ENCODE peak calls at places on chromosomes 2 and 18, in nine cellular contexts. D is IMR-90, N is thyroid gland, W is endothelial cell of umbilical vein, L is Peyer's patch, V is A549, M is tibial nerve, U is stomach, R is ovary. Z is an unnamed sample.

GRCh38 chr2:225334524-225334923 is 65.0 kb upstream of the NYAP2 start:
- DNase-seq in M (no peak), L (no peak), D (no peak), W (no peak), U (no peak), N (no peak), R (no peak), V (no peak), Z (no peak)

GRCh38 chr2:67561411-67561965 is 164.4 kb downstream of the ETAA1 start:
- DNase-seq in W (peak; percentile 95), V (peak; percentile 75), U (peak; percentile 66), L (no peak), D (peak; percentile 81), M (no peak), N (no peak), R (peak; percentile 38), Z (no peak)

GRCh38 chr2:37571571-37572136 is 99.8 kb downstream of the CDC42EP3 start:
- DNase-seq in L (no peak), V (no peak), D (no peak), R (no peak), W (no peak), M (no peak), N (no peak), U (no peak), Z (no peak)

GRCh38 chr2:44342854-44343253 is 18.4 kb downstream of the PREPL start:
- DNase-seq in N (no peak), V (peak; percentile 28), L (no peak), W (peak; percentile 20), D (peak; percentile 7), U (no peak), R (no peak), M (no peak), Z (no peak)

GRCh38 chr18:5979176-5979888 is 84.0 kb upstream of the TMEM200C start:
- DNase-seq in R (no peak), V (no peak), D (no peak), W (no peak), L (no peak), M (no peak), N (no peak), U (no peak), Z (no peak)

GRCh38 chr18:22348521-22349316 is 69.0 kb downstream of the CTAGE1 start:
- DNase-seq in V (no peak), U (peak; percentile 60), D (peak; percentile 42), L (peak; percentile 74), N (peak; percentile 67), M (no peak), W (peak; percentile 56), R (peak; percentile 92), Z (peak; percentile 81)

GRCh38 chr2:43073373-43073772 is 153.0 kb downstream of the ZFP36L2 start:
- DNase-seq in L (peak; percentile 59), R (no peak), N (no peak), U (no peak), W (no peak), D (peak; percentile 36), M (no peak), V (no peak), Z (peak; percentile 70)

GRCh38 chr2:126543081-126543480 is 112.9 kb upstream of the GYPC start:
- DNase-seq in M (no peak), L (no peak), D (no peak), U (no peak), V (no peak), R (no peak), W (no peak), N (no peak), Z (no peak)

GRCh38 chr2:136527560-136527959 is 237.8 kb upstream of the THSD7B start:
- DNase-seq in L (no peak), U (no peak), N (no peak), M (no peak), R (no peak), D (no peak), V (no peak), W (no peak), Z (no peak)

GRCh38 chr2:166700079-166700478 is 188.2 kb upstream of the XIRP2 start:
- DNase-seq in V (no peak), D (peak; percentile 52), U (no peak), L (no peak), W (no peak), N (no peak), M (no peak), R (no peak), Z (no peak)

GRCh38 chr2:218257390-218257981 is 3.3 kb upstream of the GPBAR1 start:
- DNase-seq in N (no peak), R (peak; percentile 37), D (no peak), M (no peak), U (no peak), V (no peak), W (peak; percentile 24), L (peak; percentile 70), Z (no peak)

GRCh38 chr2:71575966-71576365 is 122.6 kb downstream of the DYSF start:
- DNase-seq in N (no peak), W (no peak), M (no peak), U (no peak), V (no peak), L (no peak), D (no peak), R (no peak), Z (no peak)

DNA sequence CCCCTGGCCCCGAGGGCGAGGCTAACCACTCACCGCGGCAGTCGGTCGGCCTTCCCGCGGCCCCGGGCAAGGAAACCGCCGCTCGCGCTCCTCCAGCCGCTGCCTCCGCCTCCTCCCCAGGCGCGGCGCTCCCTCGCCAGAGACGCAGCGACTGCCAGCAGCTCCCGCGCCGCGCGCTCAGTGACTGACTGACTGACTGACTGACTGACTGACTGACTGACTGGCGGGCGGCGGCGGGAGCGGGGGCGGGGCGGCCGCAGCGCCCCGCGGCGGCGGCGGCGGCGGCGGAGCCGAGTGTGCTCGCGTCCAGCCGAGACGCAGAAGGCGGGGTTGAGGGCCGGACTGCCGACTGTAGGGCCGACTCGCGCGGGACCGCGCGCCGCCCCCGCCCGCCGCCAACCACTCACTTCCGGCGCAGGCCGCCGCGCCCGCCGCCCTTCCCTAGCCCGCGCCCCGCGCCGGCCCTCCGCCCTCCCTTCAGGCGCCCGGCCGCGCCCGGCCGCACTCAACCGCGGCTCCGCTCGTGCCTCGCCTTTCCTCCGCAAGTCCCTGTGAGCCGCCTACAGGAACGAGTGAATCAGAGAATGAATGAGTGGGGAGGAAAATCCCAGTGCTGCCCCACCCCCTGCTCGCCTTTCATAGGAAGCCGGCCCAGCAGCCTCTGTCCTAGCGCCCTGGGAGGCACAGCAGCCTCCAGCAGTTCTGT is at the start of gene RAPH1:
- DNase-seq in M (peak; percentile 52), D (peak; percentile 82), W (peak; percentile 85), N (peak; percentile 90), V (peak; percentile 77), L (peak; percentile 90), U (peak; percentile 87), R (peak; percentile 83), Z (peak; percentile 88)
- H3K4me1 ChIP-seq in M (peaks cover 4% of the 10 kb centered on the region), D (no peaks in the 10 kb centered on the region), W (peaks cover 18% of the 10 kb centered on the region), N (peaks cover 27% of the 10 kb centered on the region), V (peaks cover 17% of the 10 kb centered on the region), L (no peaks in the 10 kb centered on the region), U (peaks cover 33% of the 10 kb centered on the region), R (peaks cover 3% of the 10 kb centered on the region), Z (peaks cover 16% of the 10 kb centered on the region)

DNA sequence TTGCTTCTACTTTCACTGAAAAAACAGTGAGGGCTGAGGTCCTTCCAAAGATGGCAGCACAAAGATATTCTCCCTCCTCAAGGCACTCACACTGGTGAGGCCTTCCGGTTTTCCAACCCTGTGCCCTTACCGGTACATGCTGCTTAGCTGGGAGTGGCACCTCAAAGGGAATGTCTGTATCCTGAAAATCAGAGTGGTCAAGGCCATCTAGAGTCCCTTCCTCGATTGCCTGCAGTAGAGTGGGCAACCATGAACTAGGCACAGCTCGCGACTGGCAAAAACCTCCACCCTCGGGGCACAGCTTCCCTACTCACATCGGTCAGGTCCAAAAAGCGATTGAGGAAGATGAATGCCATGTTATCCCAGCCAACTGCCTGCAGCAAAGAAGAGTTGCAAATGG is 3.4 kb downstream of the KRTCAP3 start:
- DNase-seq in L (peak; percentile 49), W (no peak), V (no peak), D (no peak), U (no peak), R (no peak), N (no peak), M (no peak), Z (no peak)
- TF ChIP-seq POLR2A in L (no peak), W (no peak), V (no peak), D (no peak), U (no peak), R (no peak), N (no peak), M (no peak), Z (no peak)

DNA sequence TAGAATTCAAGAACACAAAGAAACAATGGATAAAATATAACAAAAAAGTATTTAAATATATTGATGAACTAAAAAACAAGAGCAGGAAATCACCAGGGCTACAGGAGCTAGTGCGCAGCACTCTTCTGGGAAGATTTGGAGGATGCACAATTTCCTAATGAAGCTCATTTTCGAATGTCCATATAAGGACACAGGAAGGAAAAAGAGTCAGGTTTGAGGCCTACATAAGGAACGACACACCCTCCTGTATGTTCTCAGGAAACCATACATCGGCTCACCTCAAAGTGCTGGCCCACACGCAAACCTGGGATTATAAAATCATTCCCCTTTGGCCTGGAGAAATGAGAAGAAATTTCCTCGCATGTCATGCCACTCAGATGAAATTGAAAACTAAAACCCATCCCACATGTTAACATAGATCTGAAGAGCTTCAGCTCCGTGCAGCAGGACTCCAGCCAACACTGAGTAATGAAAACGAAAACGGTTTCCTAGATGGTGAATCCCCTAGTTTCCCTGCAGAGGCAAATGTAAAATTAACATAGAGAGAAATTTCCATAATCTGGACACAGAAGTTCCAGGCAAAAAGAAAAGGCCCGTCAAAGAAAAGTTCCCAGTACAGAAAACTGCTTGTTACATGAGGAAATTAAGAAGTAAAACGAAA is 825.8 kb downstream of the SOCS6 start:
- DNase-seq in M (no peak), U (no peak), W (no peak), V (no peak), N (no peak), L (no peak), D (no peak), R (no peak), Z (no peak)
- H3K9me3 ChIP-seq in M (no peaks in the 10 kb centered on the region), U (peaks cover 5% of the 10 kb centered on the region), W (no peaks in the 10 kb centered on the region), V (no peaks in the 10 kb centered on the region), N (no peaks in the 10 kb centered on the region), L (no peaks in the 10 kb centered on the region), D (peaks cover 6% of the 10 kb centered on the region), R (no peaks in the 10 kb centered on the region), Z (peaks cover 3% of the 10 kb centered on the region)

GRCh38 chr2:235570966-235571692 is 77.3 kb downstream of the AGAP1 start:
- DNase-seq in U (no peak), M (no peak), L (no peak), R (no peak), W (no peak), D (no peak), V (no peak), N (peak; percentile 23), Z (no peak)

GRCh38 chr2:235572592-235572991 is 78.7 kb downstream of the AGAP1 start:
- DNase-seq in W (no peak), R (no peak), V (no peak), L (no peak), D (no peak), M (no peak), N (no peak), U (no peak), Z (no peak)

GRCh38 chr2:235575904-235576303 is 82.1 kb downstream of the AGAP1 start:
- DNase-seq in U (no peak), R (no peak), W (no peak), V (no peak), M (no peak), D (no peak), N (no peak), L (no peak), Z (no peak)

GRCh38 chr2:235575431-235575830 is 81.6 kb downstream of the AGAP1 start:
- DNase-seq in V (no peak), W (no peak), U (no peak), N (no peak), M (no peak), R (no peak), L (no peak), D (no peak), Z (no peak)

GRCh38 chr2:235573331-235574221 is 79.7 kb downstream of the AGAP1 start:
- DNase-seq in N (peak; percentile 89), V (no peak), L (no peak), M (no peak), U (peak; percentile 33), D (no peak), W (peak; percentile 19), R (no peak), Z (no peak)
- H3K4me1 ChIP-seq in N (peaks cover 23% of the 10 kb centered on the region), V (no peaks in the 10 kb centered on the region), L (no peaks in the 10 kb centered on the region), M (peaks cover 12% of the 10 kb centered on the region), U (peaks cover 42% of the 10 kb centered on the region), D (peaks cover 12% of the 10 kb centered on the region), W (no peaks in the 10 kb centered on the region), R (peaks cover 9% of the 10 kb centered on the region), Z (no peaks in the 10 kb centered on the region)

Z was measured in spleen.